ENCODE peak calls at places on chromosome 20, in five cellular contexts. W, R, T, J and H are unnamed samples.
A peak's percentile ranks its signal among the peaks of the same experiment; 100 is the strongest.

GRCh38 chr20:856361-856775 is 22.9 kb downstream of the FAM110A start:
- DNase-seq in W (no peak), R (peak; percentile 92), T (no peak), J (no peak), H (no peak)

GRCh38 chr20:53895385-53895755 is 175.0 kb downstream of the BCAS1 start:
- DNase-seq in W (no peak), R (no peak), T (no peak), J (no peak), H (no peak)

GRCh38 chr20:30811896-30812671 is 445.4 kb upstream of the DEFB115 start:
- DNase-seq in W (peak; percentile 75), R (no peak), T (peak; percentile 20), J (no peak), H (peak; percentile 14)

GRCh38 chr20:45946149-45946970 is 11.9 kb downstream of the PCIF1 start:
- DNase-seq in W (no peak), R (no peak), T (no peak), J (peak; percentile 97), H (no peak)

GRCh38 chr20:12049125-12049524 is 131.4 kb downstream of the BTBD3 start:
- DNase-seq in W (no peak), R (no peak), T (no peak), J (no peak), H (no peak)

GRCh38 chr20:14951707-14952106 is 614.3 kb upstream of the FLRT3 start:
- DNase-seq in W (no peak), R (no peak), T (no peak), J (peak; percentile 20), H (no peak)

GRCh38 chr20:62721511-62722197 is 13.0 kb downstream of the NTSR1 start:
- DNase-seq in W (no peak), R (no peak), T (no peak), J (no peak), H (no peak)

GRCh38 chr20:48308232-48308781 is 519.5 kb downstream of the PREX1 start:
- DNase-seq in W (no peak), R (no peak), T (no peak), J (no peak), H (no peak)

GRCh38 chr20:36155629-36155971 is 1.1 kb downstream of the EPB41L1 start:
- DNase-seq in W (no peak), R (no peak), T (no peak), J (no peak), H (no peak)
- TF ChIP-seq SP1 in W (no peak), R (no peak), T (no peak), J (no peak), H (no peak)

DNA sequence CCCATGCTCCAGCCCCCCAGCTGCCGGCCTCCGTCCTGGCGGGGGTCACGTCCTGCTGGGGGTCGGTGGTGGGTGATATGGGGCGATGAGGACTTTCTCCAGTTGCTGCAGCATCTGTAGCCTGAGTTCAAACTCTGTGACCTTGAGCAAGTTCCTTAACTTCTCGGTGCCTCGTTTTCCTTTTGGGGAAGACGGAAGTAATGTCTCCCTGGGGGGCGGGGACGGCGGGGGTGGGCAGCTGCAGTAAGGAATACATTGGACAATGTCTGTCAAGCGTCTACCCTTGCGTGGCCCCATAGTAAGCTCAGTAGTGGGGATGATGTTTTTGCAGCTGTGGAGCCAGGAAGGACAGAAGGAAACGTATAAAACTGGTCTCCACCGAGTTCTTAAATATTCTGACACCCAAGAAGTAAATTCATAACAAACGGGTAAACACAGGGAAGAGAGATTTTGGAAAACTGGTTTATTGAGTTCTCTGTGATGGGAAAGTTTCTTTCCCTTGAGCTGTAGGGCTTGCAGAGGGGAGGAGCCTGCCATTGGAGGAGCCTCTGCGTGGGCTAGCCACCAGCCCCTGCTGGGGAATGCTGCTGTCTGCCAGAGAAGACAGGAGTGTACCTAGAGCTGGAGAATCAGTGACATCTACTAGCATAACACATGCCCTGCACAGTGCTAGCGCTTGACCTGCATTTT is 1.0 kb upstream of the ACSS1 start:
- DNase-seq in W (no peak), R (no peak), T (no peak), J (peak; percentile 44), H (no peak)
- TF ChIP-seq SP1 in W (no peak), R (no peak), T (no peak), J (no peak), H (no peak)

GRCh38 chr20:49384437-49385434 is 97.7 kb downstream of the KCNB1 start:
- DNase-seq in W (peak; percentile 97), R (peak; percentile 53), T (no peak), J (peak; percentile 79), H (peak; percentile 79)
- TF ChIP-seq SP1 in W (no peak), R (no peak), T (no peak), J (no peak), H (no peak)

GRCh38 chr20:25444556-25444955 is 37.1 kb downstream of the GINS1 start:
- DNase-seq in W (no peak), R (no peak), T (no peak), J (no peak), H (no peak)
- TF ChIP-seq SP1 in W (no peak), R (no peak), T (no peak), J (no peak), H (no peak)

GRCh38 chr20:51423810-51424209 is 118.7 kb downstream of the NFATC2 start:
- DNase-seq in W (peak; percentile 28), R (no peak), T (no peak), J (no peak), H (no peak)
- TF ChIP-seq SP1 in W (no peak), R (no peak), T (no peak), J (no peak), H (no peak)

GRCh38 chr20:56628015-56628872 is 862 bp upstream of the TFAP2C start:
- DNase-seq in W (peak; percentile 50), R (no peak), T (no peak), J (no peak), H (no peak)

GRCh38 chr20:56625837-56626236 is 3.3 kb upstream of the TFAP2C start:
- DNase-seq in W (peak; percentile 16), R (no peak), T (no peak), J (no peak), H (no peak)

GRCh38 chr20:56627122-56628014 is 1.7 kb upstream of the TFAP2C start:
- DNase-seq in W (peak; percentile 28), R (no peak), T (no peak), J (no peak), H (no peak)

GRCh38 chr20:56624786-56625681 is 4.1 kb upstream of the TFAP2C start:
- DNase-seq in W (peak; percentile 42), R (no peak), T (no peak), J (no peak), H (no peak)

DNA sequence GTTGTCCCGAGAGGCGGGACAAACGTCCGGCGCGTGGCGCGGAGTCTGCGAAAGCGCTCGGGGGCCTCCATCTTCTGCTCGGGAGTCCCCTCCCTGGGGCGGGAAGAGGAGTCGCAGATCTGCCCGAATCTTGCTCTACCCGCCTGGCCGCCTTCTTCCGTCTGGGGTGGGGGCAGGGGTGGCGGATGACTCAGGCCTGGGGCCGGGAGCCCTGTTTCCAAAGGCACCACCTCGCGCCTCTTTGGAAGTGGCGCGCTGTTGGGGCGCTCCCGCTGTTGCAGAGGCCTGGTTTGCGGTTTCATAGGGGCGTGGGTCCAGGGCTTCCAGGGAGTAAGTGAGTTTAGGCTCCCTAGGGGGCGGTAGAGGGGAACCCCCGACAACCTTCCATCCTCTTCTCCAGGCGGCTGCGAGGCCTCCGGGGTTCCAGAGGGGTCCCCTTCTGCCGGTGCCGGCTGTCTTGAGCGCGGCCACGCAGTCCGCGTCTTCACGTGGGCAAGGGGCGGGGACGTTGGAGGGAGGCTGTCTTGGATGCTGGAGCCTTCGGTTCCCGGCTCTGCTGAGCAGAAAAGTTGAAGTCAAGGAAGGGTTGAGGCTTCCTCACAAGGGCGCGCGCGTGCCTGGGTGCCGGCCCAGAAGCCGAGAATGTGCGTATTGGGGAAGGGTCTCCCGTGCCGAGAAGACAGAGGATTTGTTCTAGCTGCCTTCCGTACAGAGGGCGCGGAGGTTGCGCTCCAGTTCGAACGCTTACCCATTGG is 2.6 kb upstream of the TFAP2C start:
- DNase-seq in W (peak; percentile 79), R (peak; percentile 10), T (no peak), J (no peak), H (no peak)
- TF ChIP-seq SP1 in W (no peak), R (no peak), T (no peak), J (no peak), H (no peak)

GRCh38 chr20:5072756-5073153 is 47.0 kb downstream of the PCNA start:
- DNase-seq in W (no peak), R (no peak), T (no peak), J (no peak), H (no peak)
- TF ChIP-seq SP1 in W (no peak), R (no peak), T (no peak), J (no peak), H (no peak)